ENCODE peak calls at places on chromosomes 16 and 17, in nine cellular contexts. M, S, Y, A, R, E, U, L and X are unnamed samples.

GRCh38 chr16:57639172-57639571 is 10.7 kb downstream of the ADGRG1 start:
- DNase-seq in M (no peak), S (no peak), Y (peak), A (no peak), R (no peak), E (no peak), U (peak), L (peak), X (peak)

GRCh38 chr16:50630394-50631020 is 50.6 kb downstream of the SNX20 start:
- DNase-seq in M (no peak), S (no peak), Y (no peak), A (no peak), R (no peak), E (no peak), U (no peak), L (no peak), X (no peak)

GRCh38 chr16:56972898-56973689 is 11.3 kb downstream of the CETP start:
- DNase-seq in M (no peak), S (no peak), Y (no peak), A (no peak), R (no peak), E (no peak), U (no peak), L (no peak), X (no peak)

GRCh38 chr16:67542464-67542863 is 13.8 kb downstream of the RIPOR1 start:
- DNase-seq in M (peak), S (peak), Y (peak), A (peak), R (no peak), E (peak), U (peak), L (no peak), X (peak)

GRCh38 chr16:8882725-8883377 is 700 bp downstream of the LITAFD start:
- DNase-seq in M (peak), S (no peak), Y (no peak), A (no peak), R (no peak), E (no peak), U (no peak), L (no peak), X (no peak)

GRCh38 chr17:81840826-81841778 is 6.3 kb upstream of the PPP1R27 start:
- DNase-seq in M (no peak), S (no peak), Y (peak), A (no peak), R (no peak), E (no peak), U (no peak), L (no peak), X (no peak)

GRCh38 chr17:72558971-72559476 is 438.2 kb downstream of the SOX9 start:
- DNase-seq in M (no peak), S (no peak), Y (no peak), A (no peak), R (no peak), E (no peak), U (no peak), L (no peak), X (no peak)

GRCh38 chr16:9151597-9151996 is 60.2 kb downstream of the HAPSTR1 start:
- DNase-seq in M (no peak), S (no peak), Y (no peak), A (peak), R (no peak), E (peak), U (no peak), L (peak), X (peak)

GRCh38 chr16:56849690-56850680 is 15.0 kb upstream of the SLC12A3 start:
- DNase-seq in M (no peak), S (no peak), Y (no peak), A (no peak), R (no peak), E (no peak), U (no peak), L (no peak), X (no peak)

GRCh38 chr17:50267074-50267841 is 7.0 kb upstream of the TMEM92 start:
- DNase-seq in M (peak), S (no peak), Y (no peak), A (peak), R (no peak), E (peak), U (no peak), L (no peak), X (peak)

GRCh38 chr17:43917348-43918025 is 10.2 kb upstream of the MPP2 start:
- DNase-seq in M (peak), S (peak), Y (peak), A (peak), R (no peak), E (no peak), U (peak), L (no peak), X (no peak)

GRCh38 chr17:13520899-13521572 is 80.7 kb downstream of the HS3ST3A1 start:
- DNase-seq in M (no peak), S (no peak), Y (no peak), A (peak), R (no peak), E (peak), U (no peak), L (no peak), X (peak)

GRCh38 chr16:53098526-53099317 is 43.9 kb downstream of the CHD9 start:
- DNase-seq in M (peak), S (peak), Y (peak), A (peak), R (no peak), E (peak), U (peak), L (peak), X (peak)

GRCh38 chr16:30491744-30492308 is 19.3 kb downstream of the ITGAL start:
- DNase-seq in M (no peak), S (no peak), Y (peak), A (peak), R (no peak), E (peak), U (peak), L (no peak), X (peak)

GRCh38 chr17:69500911-69501429 is 86.5 kb downstream of the MAP2K6 start:
- DNase-seq in M (no peak), S (no peak), Y (no peak), A (no peak), R (no peak), E (no peak), U (no peak), L (no peak), X (peak)

GRCh38 chr17:19011581-19011980 is 7.0 kb upstream of the FAM83G start:
- DNase-seq in M (no peak), S (no peak), Y (no peak), A (no peak), R (no peak), E (no peak), U (no peak), L (no peak), X (no peak)

GRCh38 chr17:62193297-62193696 is 128.2 kb upstream of the MED13 start:
- DNase-seq in M (no peak), S (no peak), Y (peak), A (no peak), R (no peak), E (no peak), U (no peak), L (no peak), X (no peak)

GRCh38 chr16:19749571-19750080 is 31.6 kb downstream of the IQCK start:
- DNase-seq in M (no peak), S (no peak), Y (no peak), A (no peak), R (no peak), E (no peak), U (no peak), L (no peak), X (no peak)

GRCh38 chr17:57045868-57046671 is 39.0 kb upstream of the AKAP1 start:
- DNase-seq in M (peak), S (peak), Y (peak), A (no peak), R (no peak), E (peak), U (no peak), L (no peak), X (peak)

GRCh38 chr17:74770498-74771318 is 5.4 kb downstream of the NAT9 start:
- DNase-seq in M (no peak), S (peak), Y (peak), A (no peak), R (peak), E (peak), U (peak), L (peak), X (peak)

GRCh38 chr16:89658221-89658879 is 714 bp downstream of the SPATA33 start:
- DNase-seq in M (no peak), S (no peak), Y (peak), A (no peak), R (no peak), E (peak), U (no peak), L (no peak), X (peak)